ENCODE peak calls at places on chromosomes 3 and 15, in four cellular contexts. One of them, this sample, is unnamed.
A peak's percentile ranks its signal among the peaks of the same experiment; 100 is the strongest.

GRCh38 chr3:45753095-45753494 is 43.2 kb downstream of the SLC6A20 start:
- DNase-seq in K562: no peak
- DNase-seq in cardiac muscle cell: no peak
- DNase-seq in CD4-positive, alpha-beta memory T cell: no peak
- DNase-seq in this sample: no peak

GRCh38 chr15:42385206-42385979 is 26.1 kb downstream of the CAPN3 start:
- DNase-seq in K562: peak; percentile 67
- DNase-seq in cardiac muscle cell: peak; percentile 81
- DNase-seq in CD4-positive, alpha-beta memory T cell: no peak
- DNase-seq in this sample: peak; percentile 77

GRCh38 chr15:63517202-63517601 is 12.8 kb downstream of the USP3 start:
- DNase-seq in K562: no peak
- DNase-seq in cardiac muscle cell: no peak
- DNase-seq in CD4-positive, alpha-beta memory T cell: no peak
- DNase-seq in this sample: no peak

GRCh38 chr3:86990171-86990733 is 697 bp downstream of the VGLL3 start:
- DNase-seq in K562: no peak
- DNase-seq in cardiac muscle cell: no peak
- DNase-seq in CD4-positive, alpha-beta memory T cell: no peak
- DNase-seq in this sample: peak; percentile 17

GRCh38 chr15:83118291-83118827 is 10.9 kb downstream of the TM6SF1 start:
- DNase-seq in K562: no peak
- DNase-seq in cardiac muscle cell: no peak
- DNase-seq in CD4-positive, alpha-beta memory T cell: no peak
- DNase-seq in this sample: no peak

GRCh38 chr3:89950772-89951171 is 843.4 kb downstream of the EPHA3 start:
- DNase-seq in K562: no peak
- DNase-seq in cardiac muscle cell: no peak
- DNase-seq in CD4-positive, alpha-beta memory T cell: no peak
- DNase-seq in this sample: no peak

GRCh38 chr3:184005981-184006507 is 11.6 kb downstream of the ABCC5 start:
- DNase-seq in K562: peak; percentile 35
- DNase-seq in cardiac muscle cell: peak; percentile 52
- DNase-seq in CD4-positive, alpha-beta memory T cell: peak; percentile 12
- DNase-seq in this sample: peak; percentile 54

GRCh38 chr15:43792761-43793493 is 807 bp downstream of the SERF2 start:
- DNase-seq in K562: peak; percentile 34
- DNase-seq in cardiac muscle cell: peak; percentile 23
- DNase-seq in CD4-positive, alpha-beta memory T cell: peak; percentile 24
- DNase-seq in this sample: peak; percentile 61

GRCh38 chr3:16587047-16587702 is 18.0 kb downstream of the DAZL start:
- DNase-seq in K562: no peak
- DNase-seq in cardiac muscle cell: no peak
- DNase-seq in CD4-positive, alpha-beta memory T cell: no peak
- DNase-seq in this sample: no peak

GRCh38 chr3:192275741-192276355 is 451.5 kb downstream of the FGF12 start:
- DNase-seq in K562: no peak
- DNase-seq in cardiac muscle cell: no peak
- DNase-seq in CD4-positive, alpha-beta memory T cell: no peak
- DNase-seq in this sample: no peak

GRCh38 chr3:13207578-13207922 is 134.3 kb upstream of the IQSEC1 start:
- DNase-seq in K562: no peak
- DNase-seq in cardiac muscle cell: no peak
- DNase-seq in CD4-positive, alpha-beta memory T cell: no peak
- DNase-seq in this sample: peak; percentile 48

DNA sequence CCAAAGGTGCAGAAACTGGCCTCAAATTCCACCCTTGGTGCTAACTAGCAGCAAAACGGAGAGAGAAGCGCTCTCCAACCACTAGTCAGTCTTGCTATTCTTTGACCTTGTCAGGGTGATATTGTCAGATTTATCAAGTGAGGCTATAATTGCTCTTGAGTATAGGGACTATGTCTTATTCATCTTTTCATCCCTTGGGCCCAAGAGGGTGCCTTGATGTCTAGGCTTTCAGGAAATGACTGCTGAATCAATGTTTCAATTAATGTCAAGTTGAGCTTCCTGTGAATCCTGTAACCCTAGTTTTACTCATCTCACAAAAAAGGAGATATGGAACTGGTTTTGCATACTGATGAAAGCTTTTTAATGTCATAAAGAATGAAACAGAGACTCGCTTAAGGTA is 701.3 kb downstream of the EDEM1 start:
- DNase-seq in K562: no peak
- DNase-seq in cardiac muscle cell: no peak
- DNase-seq in CD4-positive, alpha-beta memory T cell: no peak
- DNase-seq in this sample: no peak
- H3K4me3 ChIP-seq in K562: no peak overlapping the region
- H3K4me3 ChIP-seq in cardiac muscle cell: no peak overlapping the region
- H3K4me3 ChIP-seq in CD4-positive, alpha-beta memory T cell: no peak overlapping the region
- H3K4me3 ChIP-seq in this sample: no peak overlapping the region

GRCh38 chr3:42498791-42499477 is 3.5 kb upstream of the VIPR1 start:
- DNase-seq in K562: no peak
- DNase-seq in cardiac muscle cell: no peak
- DNase-seq in CD4-positive, alpha-beta memory T cell: no peak
- DNase-seq in this sample: peak; percentile 22
- H3K27me3 ChIP-seq in K562: peaks cover 63% of the 10 kb centered on the region
- H3K27me3 ChIP-seq in cardiac muscle cell: peaks cover 55% of the 10 kb centered on the region
- H3K27me3 ChIP-seq in CD4-positive, alpha-beta memory T cell: peaks cover 9% of the 10 kb centered on the region
- H3K27me3 ChIP-seq in this sample: peaks cover 40% of the 10 kb centered on the region

GRCh38 chr15:72566973-72567372 is 87.5 kb upstream of the GOLGA6B start:
- DNase-seq in K562: no peak
- DNase-seq in cardiac muscle cell: no peak
- DNase-seq in CD4-positive, alpha-beta memory T cell: no peak
- DNase-seq in this sample: no peak
- H3K36me3 ChIP-seq in K562: peaks cover 71% of the 10 kb centered on the region
- H3K36me3 ChIP-seq in cardiac muscle cell: peaks cover 55% of the 10 kb centered on the region
- H3K36me3 ChIP-seq in CD4-positive, alpha-beta memory T cell: peaks cover 40% of the 10 kb centered on the region
- H3K36me3 ChIP-seq in this sample: peaks cover 6% of the 10 kb centered on the region

GRCh38 chr3:170566413-170566812 is 19.5 kb downstream of the SLC7A14 start:
- DNase-seq in K562: no peak
- DNase-seq in cardiac muscle cell: no peak
- DNase-seq in CD4-positive, alpha-beta memory T cell: no peak
- DNase-seq in this sample: no peak
- H3K4me3 ChIP-seq in K562: no peak overlapping the region
- H3K4me3 ChIP-seq in cardiac muscle cell: no peak overlapping the region
- H3K4me3 ChIP-seq in CD4-positive, alpha-beta memory T cell: no peak overlapping the region
- H3K4me3 ChIP-seq in this sample: no peak overlapping the region

GRCh38 chr3:119015942-119016341 is 18.7 kb downstream of the IGSF11 start:
- DNase-seq in K562: no peak
- DNase-seq in cardiac muscle cell: no peak
- DNase-seq in CD4-positive, alpha-beta memory T cell: no peak
- DNase-seq in this sample: no peak
- H3K27me3 ChIP-seq in K562: no peaks in the 10 kb centered on the region
- H3K27me3 ChIP-seq in cardiac muscle cell: no peaks in the 10 kb centered on the region
- H3K27me3 ChIP-seq in CD4-positive, alpha-beta memory T cell: no peaks in the 10 kb centered on the region
- H3K27me3 ChIP-seq in this sample: no peaks in the 10 kb centered on the region

GRCh38 chr3:180981912-180982311 is 7.6 kb downstream of the DNAJC19 start:
- DNase-seq in K562: no peak
- DNase-seq in cardiac muscle cell: no peak
- DNase-seq in CD4-positive, alpha-beta memory T cell: no peak
- DNase-seq in this sample: no peak
- H3K36me3 ChIP-seq in K562: peaks cover 76% of the 10 kb centered on the region
- H3K36me3 ChIP-seq in cardiac muscle cell: peaks cover 34% of the 10 kb centered on the region
- H3K36me3 ChIP-seq in CD4-positive, alpha-beta memory T cell: peaks cover 8% of the 10 kb centered on the region
- H3K36me3 ChIP-seq in this sample: peaks cover 1% of the 10 kb centered on the region

GRCh38 chr15:67082007-67082536 is 16.7 kb downstream of the SMAD3 start:
- DNase-seq in K562: no peak
- DNase-seq in cardiac muscle cell: no peak
- DNase-seq in CD4-positive, alpha-beta memory T cell: peak; percentile 80
- DNase-seq in this sample: no peak

GRCh38 chr15:67083135-67083766 is 17.8 kb downstream of the SMAD3 start:
- DNase-seq in K562: no peak
- DNase-seq in cardiac muscle cell: no peak
- DNase-seq in CD4-positive, alpha-beta memory T cell: peak; percentile 43
- DNase-seq in this sample: no peak

GRCh38 chr15:67079361-67079760 is 14.0 kb downstream of the SMAD3 start:
- DNase-seq in K562: no peak
- DNase-seq in cardiac muscle cell: no peak
- DNase-seq in CD4-positive, alpha-beta memory T cell: no peak
- DNase-seq in this sample: no peak

GRCh38 chr15:67080118-67080899 is 14.9 kb downstream of the SMAD3 start:
- DNase-seq in K562: no peak
- DNase-seq in cardiac muscle cell: no peak
- DNase-seq in CD4-positive, alpha-beta memory T cell: no peak
- DNase-seq in this sample: no peak

GRCh38 chr15:67080900-67081431 is 15.6 kb downstream of the SMAD3 start:
- DNase-seq in K562: no peak
- DNase-seq in cardiac muscle cell: no peak
- DNase-seq in CD4-positive, alpha-beta memory T cell: no peak
- DNase-seq in this sample: peak; percentile 50
- H3K4me3 ChIP-seq in K562: no peak overlapping the region
- H3K4me3 ChIP-seq in cardiac muscle cell: no peak overlapping the region
- H3K4me3 ChIP-seq in CD4-positive, alpha-beta memory T cell: no peak overlapping the region
- H3K4me3 ChIP-seq in this sample: no peak overlapping the region

GRCh38 chr3:169658311-169658931 is 5.1 kb downstream of the MECOM start:
- DNase-seq in K562: no peak
- DNase-seq in cardiac muscle cell: peak; percentile 22
- DNase-seq in CD4-positive, alpha-beta memory T cell: no peak
- DNase-seq in this sample: peak; percentile 66

GRCh38 chr3:169659858-169660614 is 3.5 kb downstream of the MECOM start:
- DNase-seq in K562: no peak
- DNase-seq in cardiac muscle cell: no peak
- DNase-seq in CD4-positive, alpha-beta memory T cell: no peak
- DNase-seq in this sample: peak; percentile 35

GRCh38 chr3:169660709-169661566 is 2.6 kb downstream of the MECOM start:
- DNase-seq in K562: no peak
- DNase-seq in cardiac muscle cell: peak; percentile 20
- DNase-seq in CD4-positive, alpha-beta memory T cell: no peak
- DNase-seq in this sample: peak; percentile 51

GRCh38 chr3:169657351-169658124 is 6.0 kb downstream of the MECOM start:
- DNase-seq in K562: no peak
- DNase-seq in cardiac muscle cell: peak; percentile 38
- DNase-seq in CD4-positive, alpha-beta memory T cell: no peak
- DNase-seq in this sample: no peak

DNA sequence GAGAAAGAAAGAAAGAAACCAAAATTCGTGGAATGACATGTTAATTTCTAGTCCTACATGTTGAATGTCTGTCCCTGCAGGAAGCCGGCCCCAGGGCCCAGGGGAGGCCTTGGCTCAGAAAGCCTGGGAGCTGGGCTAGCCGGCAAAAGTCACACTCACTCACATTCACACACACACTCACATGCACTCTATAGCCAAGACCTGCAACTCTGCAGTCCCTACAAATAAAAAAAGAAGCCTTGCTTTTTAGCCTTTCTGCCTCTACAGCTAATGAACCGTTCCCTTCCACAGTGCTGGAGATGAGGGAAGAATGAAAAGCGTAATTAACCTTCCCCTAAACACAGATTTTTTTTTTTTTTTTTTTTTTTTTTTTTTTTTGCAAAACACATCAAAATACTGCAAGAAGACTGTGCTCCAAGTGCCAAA is 4.4 kb downstream of the MECOM start:
- DNase-seq in K562: no peak
- DNase-seq in cardiac muscle cell: no peak
- DNase-seq in CD4-positive, alpha-beta memory T cell: no peak
- DNase-seq in this sample: peak; percentile 66
- H3K27me3 ChIP-seq in K562: peaks cover 40% of the 10 kb centered on the region
- H3K27me3 ChIP-seq in cardiac muscle cell: peaks cover 49% of the 10 kb centered on the region
- H3K27me3 ChIP-seq in CD4-positive, alpha-beta memory T cell: peaks cover 52% of the 10 kb centered on the region
- H3K27me3 ChIP-seq in this sample: peaks cover 44% of the 10 kb centered on the region